ENCODE peak calls at places on chromosome 1, in five cellular contexts. One of them, this sample, is unnamed. For H3K36me3, the result is how much of the 10 kb centered on the place peaks cover.

GRCh38 chr1:38068980-38069340 is 22.4 kb upstream of the POU3F1 start:
- DNase-seq in fibroblast of lung: no peak
- DNase-seq in HCT116: no peak
- DNase-seq in GM12878: no peak
- DNase-seq in GM23248: no peak
- DNase-seq in this sample: no peak

GRCh38 chr1:202154766-202155477 is 5.5 kb downstream of the PTPN7 start:
- DNase-seq in HCT116: peak
- DNase-seq in fibroblast of lung: peak
- DNase-seq in GM23248: peak
- DNase-seq in GM12878: no peak
- DNase-seq in this sample: no peak

GRCh38 chr1:51906306-51907078 is 28.0 kb upstream of the NRDC start:
- DNase-seq in GM23248: peak
- DNase-seq in GM12878: no peak
- DNase-seq in HCT116: no peak
- DNase-seq in fibroblast of lung: peak
- DNase-seq in this sample: no peak

GRCh38 chr1:65231718-65232330 is 77.5 kb upstream of the DNAJC6 start:
- DNase-seq in HCT116: no peak
- DNase-seq in GM12878: no peak
- DNase-seq in GM23248: no peak
- DNase-seq in fibroblast of lung: no peak
- DNase-seq in this sample: no peak

GRCh38 chr1:220926146-220926545 is 46.9 kb downstream of the HLX start:
- DNase-seq in GM23248: peak
- DNase-seq in HCT116: no peak
- DNase-seq in GM12878: no peak
- DNase-seq in fibroblast of lung: no peak
- DNase-seq in this sample: no peak

GRCh38 chr1:159921251-159921650 is 4.1 kb downstream of the TAGLN2 start:
- DNase-seq in fibroblast of lung: peak
- DNase-seq in GM23248: peak
- DNase-seq in GM12878: peak
- DNase-seq in HCT116: no peak
- DNase-seq in this sample: no peak

GRCh38 chr1:30670195-30671060 is 53.0 kb downstream of the MATN1 start:
- DNase-seq in GM23248: peak
- DNase-seq in GM12878: no peak
- DNase-seq in HCT116: no peak
- DNase-seq in fibroblast of lung: peak
- DNase-seq in this sample: no peak

GRCh38 chr1:27570383-27570755 is 33.6 kb downstream of the AHDC1 start:
- DNase-seq in GM23248: no peak
- DNase-seq in fibroblast of lung: no peak
- DNase-seq in HCT116: no peak
- DNase-seq in GM12878: no peak
- DNase-seq in this sample: no peak

GRCh38 chr1:34640654-34641401 is 114.0 kb upstream of the GJB5 start:
- DNase-seq in fibroblast of lung: no peak
- DNase-seq in GM23248: no peak
- DNase-seq in GM12878: no peak
- DNase-seq in HCT116: no peak
- DNase-seq in this sample: no peak

GRCh38 chr1:47187226-47187925 is 2.5 kb downstream of the PDZK1IP1 start:
- DNase-seq in GM12878: no peak
- DNase-seq in GM23248: no peak
- DNase-seq in HCT116: no peak
- DNase-seq in fibroblast of lung: no peak
- DNase-seq in this sample: no peak

GRCh38 chr1:237613984-237614383 is 276.7 kb downstream of the ZP4 start:
- DNase-seq in GM23248: no peak
- DNase-seq in fibroblast of lung: no peak
- DNase-seq in GM12878: no peak
- DNase-seq in HCT116: no peak
- DNase-seq in this sample: no peak

GRCh38 chr1:117047271-117047670 is 12.9 kb upstream of the TTF2 start:
- DNase-seq in GM23248: no peak
- DNase-seq in HCT116: no peak
- DNase-seq in fibroblast of lung: no peak
- DNase-seq in GM12878: no peak
- DNase-seq in this sample: no peak

GRCh38 chr1:57623039-57623790 is 199.4 kb upstream of the DAB1 start:
- DNase-seq in GM12878: no peak
- DNase-seq in GM23248: peak
- DNase-seq in HCT116: no peak
- DNase-seq in fibroblast of lung: no peak
- DNase-seq in this sample: no peak

GRCh38 chr1:12182410-12182946 is 15.7 kb downstream of the TNFRSF1B start:
- DNase-seq in HCT116: no peak
- DNase-seq in GM23248: no peak
- DNase-seq in GM12878: no peak
- DNase-seq in fibroblast of lung: no peak
- DNase-seq in this sample: no peak

GRCh38 chr1:19384113-19384512 is 72.0 kb downstream of the SLC66A1 start:
- DNase-seq in HCT116: no peak
- DNase-seq in fibroblast of lung: peak
- DNase-seq in GM23248: peak
- DNase-seq in GM12878: no peak
- DNase-seq in this sample: no peak

GRCh38 chr1:61056674-61057439 is 25.5 kb upstream of the NFIA start:
- DNase-seq in GM23248: peak
- DNase-seq in GM12878: no peak
- DNase-seq in fibroblast of lung: peak
- DNase-seq in HCT116: peak
- DNase-seq in this sample: no peak

GRCh38 chr1:64073705-64074104 is 129.7 kb upstream of the UBE2U start:
- DNase-seq in GM12878: no peak
- DNase-seq in fibroblast of lung: no peak
- DNase-seq in GM23248: no peak
- DNase-seq in HCT116: no peak
- DNase-seq in this sample: no peak

GRCh38 chr1:9676815-9677393 is 25.4 kb downstream of the PIK3CD start:
- DNase-seq in GM23248: no peak
- DNase-seq in HCT116: no peak
- DNase-seq in fibroblast of lung: peak
- DNase-seq in GM12878: no peak
- DNase-seq in this sample: no peak

GRCh38 chr1:17113973-17114372 is 5.3 kb downstream of the PADI2 start:
- DNase-seq in fibroblast of lung: no peak
- DNase-seq in GM23248: no peak
- DNase-seq in HCT116: no peak
- DNase-seq in GM12878: no peak
- DNase-seq in this sample: no peak

GRCh38 chr1:26317612-26318337 is at the start of gene CD52:
- DNase-seq in fibroblast of lung: no peak
- DNase-seq in HCT116: no peak
- DNase-seq in GM12878: peak
- DNase-seq in GM23248: no peak
- DNase-seq in this sample: no peak

GRCh38 chr1:21124846-21125245 is 51.9 kb downstream of the EIF4G3 start:
- DNase-seq in HCT116: no peak
- DNase-seq in fibroblast of lung: peak
- DNase-seq in GM12878: no peak
- DNase-seq in GM23248: peak
- DNase-seq in this sample: no peak

GRCh38 chr1:112674440-112674985 is at the start of gene MOV10:
- DNase-seq in GM23248: peak
- DNase-seq in HCT116: peak
- DNase-seq in fibroblast of lung: peak
- DNase-seq in GM12878: peak
- DNase-seq in this sample: peak

GRCh38 chr1:184650177-184650866 is 104.3 kb downstream of the EDEM3 start:
- DNase-seq in HCT116: no peak
- DNase-seq in GM12878: no peak
- DNase-seq in GM23248: no peak
- DNase-seq in fibroblast of lung: no peak
- DNase-seq in this sample: no peak

GRCh38 chr1:77300566-77300965 is 18.7 kb downstream of the AK5 start:
- DNase-seq in GM23248: no peak
- DNase-seq in HCT116: no peak
- DNase-seq in GM12878: no peak
- DNase-seq in fibroblast of lung: no peak
- DNase-seq in this sample: no peak

GRCh38 chr1:31458287-31458896 is 45.4 kb downstream of the SERINC2 start:
- DNase-seq in fibroblast of lung: no peak
- DNase-seq in GM23248: no peak
- DNase-seq in HCT116: no peak
- DNase-seq in GM12878: no peak
- DNase-seq in this sample: no peak

DNA sequence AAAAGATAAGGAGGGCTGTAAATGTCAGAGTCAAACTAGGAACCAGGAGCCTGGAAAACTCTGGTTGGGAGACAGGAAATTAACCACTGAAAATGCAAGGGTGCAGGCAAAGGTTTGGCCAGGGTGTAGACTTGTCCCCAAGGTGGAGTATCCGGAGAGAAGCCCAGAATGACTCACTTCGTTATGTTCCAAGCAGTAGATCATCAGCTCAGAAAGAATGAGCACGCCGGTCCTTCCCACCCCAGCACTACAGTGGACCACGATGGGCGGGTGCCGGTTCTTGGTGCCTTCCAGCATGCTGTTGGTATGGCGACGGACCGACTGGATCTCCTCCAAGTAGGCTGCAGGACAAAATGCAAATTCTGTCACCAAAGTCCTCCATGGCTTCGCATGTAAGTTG is 83.4 kb downstream of the SMYD2 start:
- DNase-seq in GM23248: peak
- DNase-seq in fibroblast of lung: peak
- DNase-seq in HCT116: no peak
- DNase-seq in GM12878: no peak
- DNase-seq in this sample: no peak
- H3K36me3 ChIP-seq in GM23248: under half
- H3K36me3 ChIP-seq in fibroblast of lung: under half
- H3K36me3 ChIP-seq in HCT116: under half
- H3K36me3 ChIP-seq in GM12878: under half
- H3K36me3 ChIP-seq in this sample: half or more

GRCh38 chr1:3030663-3031381 is 9.6 kb downstream of the ACTRT2 start:
- DNase-seq in HCT116: no peak
- DNase-seq in GM12878: no peak
- DNase-seq in fibroblast of lung: no peak
- DNase-seq in GM23248: no peak
- DNase-seq in this sample: no peak

GRCh38 chr1:3028531-3029282 is 7.4 kb downstream of the ACTRT2 start:
- DNase-seq in GM12878: no peak
- DNase-seq in GM23248: no peak
- DNase-seq in fibroblast of lung: no peak
- DNase-seq in HCT116: no peak
- DNase-seq in this sample: no peak

GRCh38 chr1:3029481-3029961 is 8.3 kb downstream of the ACTRT2 start:
- DNase-seq in HCT116: no peak
- DNase-seq in GM12878: no peak
- DNase-seq in GM23248: no peak
- DNase-seq in fibroblast of lung: no peak
- DNase-seq in this sample: no peak

GRCh38 chr1:3031401-3032221 is 10.3 kb downstream of the ACTRT2 start:
- DNase-seq in GM12878: no peak
- DNase-seq in fibroblast of lung: no peak
- DNase-seq in GM23248: no peak
- DNase-seq in HCT116: no peak
- DNase-seq in this sample: no peak

GRCh38 chr1:3029991-3030662 is 8.9 kb downstream of the ACTRT2 start:
- DNase-seq in GM23248: no peak
- DNase-seq in HCT116: no peak
- DNase-seq in GM12878: no peak
- DNase-seq in fibroblast of lung: no peak
- DNase-seq in this sample: no peak
- TF ChIP-seq EZH2 in GM23248: no peak
- TF ChIP-seq EZH2 in HCT116: no peak
- TF ChIP-seq EZH2 in GM12878: no peak
- TF ChIP-seq EZH2 in fibroblast of lung: no peak
- TF ChIP-seq EZH2 in this sample: no peak

GRCh38 chr1:167618789-167619188 is 11.2 kb upstream of the RCSD1 start:
- DNase-seq in HCT116: no peak
- DNase-seq in GM12878: no peak
- DNase-seq in GM23248: no peak
- DNase-seq in fibroblast of lung: no peak
- DNase-seq in this sample: no peak

GRCh38 chr1:167618366-167618765 is 11.7 kb upstream of the RCSD1 start:
- DNase-seq in fibroblast of lung: no peak
- DNase-seq in GM12878: no peak
- DNase-seq in GM23248: no peak
- DNase-seq in HCT116: no peak
- DNase-seq in this sample: no peak

GRCh38 chr1:167623951-167624350 is 6.1 kb upstream of the RCSD1 start:
- DNase-seq in HCT116: no peak
- DNase-seq in GM12878: no peak
- DNase-seq in fibroblast of lung: peak
- DNase-seq in GM23248: no peak
- DNase-seq in this sample: no peak

GRCh38 chr1:167620002-167620401 is 10.0 kb upstream of the RCSD1 start:
- DNase-seq in fibroblast of lung: no peak
- DNase-seq in GM23248: no peak
- DNase-seq in GM12878: no peak
- DNase-seq in HCT116: no peak
- DNase-seq in this sample: no peak

DNA sequence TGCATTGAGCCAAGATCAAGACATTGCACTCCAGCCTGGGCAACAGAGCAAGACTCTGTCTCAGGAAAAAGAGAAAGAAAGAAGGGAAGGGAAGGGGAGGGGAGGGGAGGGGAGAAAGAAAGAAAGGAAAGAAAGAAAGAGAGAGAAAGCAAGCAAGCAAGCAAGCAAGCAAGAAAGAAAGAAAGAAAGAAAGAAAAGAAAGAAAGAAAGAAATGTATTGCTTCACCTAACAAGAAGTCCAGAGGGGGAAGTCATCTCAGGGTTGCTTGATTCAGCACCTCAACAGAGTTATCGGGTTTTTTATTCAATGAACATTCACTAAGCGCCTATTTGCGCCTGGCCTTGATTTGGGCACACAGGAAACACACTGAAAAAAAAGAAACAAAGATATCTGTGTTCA is 8.3 kb upstream of the RCSD1 start:
- DNase-seq in GM23248: no peak
- DNase-seq in fibroblast of lung: no peak
- DNase-seq in GM12878: no peak
- DNase-seq in HCT116: no peak
- DNase-seq in this sample: no peak
- H3K36me3 ChIP-seq in GM23248: under half
- H3K36me3 ChIP-seq in fibroblast of lung: under half
- H3K36me3 ChIP-seq in GM12878: under half
- H3K36me3 ChIP-seq in HCT116: under half
- H3K36me3 ChIP-seq in this sample: under half

GRCh38 chr1:215076312-215076711 is 6.2 kb upstream of the KCNK2 start:
- DNase-seq in HCT116: peak
- DNase-seq in GM23248: peak
- DNase-seq in fibroblast of lung: peak
- DNase-seq in GM12878: no peak
- DNase-seq in this sample: peak

GRCh38 chr1:215079456-215079855 is 3.1 kb upstream of the KCNK2 start:
- DNase-seq in fibroblast of lung: no peak
- DNase-seq in GM12878: no peak
- DNase-seq in HCT116: no peak
- DNase-seq in GM23248: peak
- DNase-seq in this sample: no peak

GRCh38 chr1:215083408-215083961 is 948 bp downstream of the KCNK2 start:
- DNase-seq in GM12878: no peak
- DNase-seq in GM23248: peak
- DNase-seq in HCT116: no peak
- DNase-seq in fibroblast of lung: peak
- DNase-seq in this sample: no peak

GRCh38 chr1:215082532-215083407 is at the start of gene KCNK2:
- DNase-seq in HCT116: no peak
- DNase-seq in fibroblast of lung: peak
- DNase-seq in GM12878: no peak
- DNase-seq in GM23248: peak
- DNase-seq in this sample: no peak

GRCh38 chr1:215081566-215082531 is 688 bp upstream of the KCNK2 start:
- DNase-seq in HCT116: no peak
- DNase-seq in GM23248: peak
- DNase-seq in GM12878: no peak
- DNase-seq in fibroblast of lung: no peak
- DNase-seq in this sample: no peak
- TF ChIP-seq EZH2 in HCT116: no peak
- TF ChIP-seq EZH2 in GM23248: no peak
- TF ChIP-seq EZH2 in GM12878: no peak
- TF ChIP-seq EZH2 in fibroblast of lung: no peak
- TF ChIP-seq EZH2 in this sample: peak